ENCODE peak calls at places on chromosomes 16 and 17, in seven cellular contexts. K, S, N, V, D, T and O are unnamed samples.

GRCh38 chr17:36475346-36475970 is 11.0 kb upstream of the ZNHIT3 start:
- DNase-seq in K (no peak), S (no peak), N (no peak), V (no peak), D (no peak), T (no peak), O (no peak)

GRCh38 chr16:84088695-84089395 is 27.9 kb downstream of the MBTPS1 start:
- DNase-seq in K (no peak), S (no peak), N (peak), V (no peak), D (no peak), T (no peak), O (peak)

GRCh38 chr17:81867123-81867951 is 3.8 kb downstream of the ARHGDIA start:
- DNase-seq in K (peak), S (no peak), N (peak), V (no peak), D (no peak), T (peak), O (no peak)

GRCh38 chr16:4499196-4499555 is 23.0 kb downstream of the HMOX2 start:
- DNase-seq in K (no peak), S (no peak), N (no peak), V (no peak), D (no peak), T (no peak), O (no peak)

GRCh38 chr17:68101992-68102758 is 66.6 kb downstream of the KPNA2 start:
- DNase-seq in K (no peak), S (peak), N (peak), V (no peak), D (no peak), T (no peak), O (no peak)

GRCh38 chr16:66874079-66874775 is 6.1 kb upstream of the PDP2 start:
- DNase-seq in K (no peak), S (no peak), N (no peak), V (no peak), D (no peak), T (peak), O (peak)

GRCh38 chr17:63446981-63447687 is 1.0 kb upstream of the CYB561 start:
- DNase-seq in K (peak), S (no peak), N (no peak), V (no peak), D (no peak), T (no peak), O (no peak)

GRCh38 chr16:29871822-29872546 is 9.0 kb upstream of the CDIPT start:
- DNase-seq in K (no peak), S (no peak), N (peak), V (no peak), D (no peak), T (no peak), O (no peak)

GRCh38 chr16:88700636-88701482 is 5.3 kb downstream of the RNF166 start:
- DNase-seq in K (no peak), S (peak), N (peak), V (peak), D (peak), T (peak), O (peak)

GRCh38 chr17:14947671-14948070 is 317.5 kb downstream of the PMP22 start:
- DNase-seq in K (no peak), S (no peak), N (no peak), V (no peak), D (no peak), T (no peak), O (no peak)